ENCODE peak calls at places on chromosome 3, in eight cellular contexts. X is T-helper 2 cell; A is amygdala; L is stimulated activated naive CD8-positive, alpha-beta T cell treated with anti-CD3 and anti-CD28 coated beads, Interleukin-15, amount 100 ng/mL, for 72 hours; V is activated CD4-positive, alpha-beta T cell treated with anti-CD3 and anti-CD28 coated beads, Interleukin-2, amount 50 U/mL, for 4 hours; R is astrocyte of the spinal cord; J is non-pigmented ciliary epithelial cell; E is iris pigment epithelial cell. T is an unnamed sample.

GRCh38 chr3:101072299-101072698 is 79.1 kb upstream of the ABI3BP start:
- DNase-seq in V (no peak), R (peak; percentile 27), A (no peak), L (no peak), X (no peak), J (no peak), E (peak; percentile 59), T (no peak)

GRCh38 chr3:176951144-176951543 is 246.1 kb downstream of the TBL1XR1 start:
- DNase-seq in R (no peak), J (no peak), E (no peak), V (no peak), L (no peak), X (no peak), A (no peak), T (no peak)

GRCh38 chr3:128263946-128264345 is 110.7 kb downstream of the EEFSEC start:
- DNase-seq in E (no peak), J (no peak), R (no peak), A (no peak), X (no peak), V (no peak), L (no peak), T (no peak)

GRCh38 chr3:107525101-107525953 is 2.6 kb downstream of the BBX start:
- DNase-seq in A (no peak), X (peak; percentile 18), J (no peak), V (peak; percentile 13), R (peak; percentile 33), L (peak; percentile 22), E (peak; percentile 28), T (no peak)

GRCh38 chr3:59885907-59886400 is 836.1 kb upstream of the CFAP20DC start:
- DNase-seq in X (peak; percentile 26), E (no peak), R (no peak), V (no peak), A (no peak), J (no peak), L (no peak), T (no peak)

GRCh38 chr3:16512435-16513140 is 911 bp downstream of the RFTN1 start:
- DNase-seq in X (peak; percentile 69), R (peak; percentile 20), V (peak; percentile 38), J (no peak), E (peak; percentile 49), L (peak; percentile 79), A (no peak), T (no peak)

GRCh38 chr3:142896201-142896755 is 7.4 kb upstream of the PCOLCE2 start:
- DNase-seq in L (no peak), X (no peak), R (peak; percentile 80), J (peak; percentile 50), A (no peak), V (no peak), E (peak; percentile 76), T (peak; percentile 9)

GRCh38 chr3:27861047-27862036 is 139.2 kb upstream of the EOMES start:
- DNase-seq in V (no peak), L (no peak), R (no peak), X (peak; percentile 99), E (no peak), J (no peak), A (no peak), T (no peak)

GRCh38 chr3:17632401-17633100 is 109.9 kb downstream of the TBC1D5 start:
- DNase-seq in V (no peak), L (no peak), E (peak; percentile 91), J (peak; percentile 65), A (no peak), R (peak; percentile 77), X (peak; percentile 57), T (no peak)

GRCh38 chr3:158260392-158260791 is 150.5 kb downstream of the RSRC1 start:
- DNase-seq in J (no peak), L (no peak), V (no peak), R (no peak), A (no peak), E (no peak), X (no peak), T (no peak)

GRCh38 chr3:22959593-22959992 is 243.5 kb upstream of the UBE2E2 start:
- DNase-seq in E (no peak), L (no peak), X (no peak), A (no peak), R (no peak), J (no peak), V (no peak), T (no peak)

GRCh38 chr3:55446860-55447259 is 40.2 kb downstream of the WNT5A start:
- DNase-seq in X (no peak), L (no peak), J (no peak), E (no peak), R (no peak), V (no peak), A (no peak), T (no peak)

GRCh38 chr3:35592589-35593295 is 46.6 kb upstream of the ARPP21 start:
- DNase-seq in V (no peak), X (no peak), E (no peak), J (no peak), R (no peak), L (no peak), A (no peak), T (no peak)

GRCh38 chr3:2837893-2838292 is 272.3 kb downstream of the IL5RA start:
- DNase-seq in L (no peak), J (no peak), E (no peak), R (no peak), V (no peak), X (no peak), A (no peak), T (no peak)

GRCh38 chr3:139970526-139970925 is 35.5 kb downstream of the CLSTN2 start:
- DNase-seq in J (no peak), E (no peak), R (no peak), L (no peak), V (no peak), X (no peak), A (no peak), T (no peak)

GRCh38 chr3:152444029-152444641 is 175.4 kb downstream of the MBNL1 start:
- DNase-seq in L (no peak), J (peak; percentile 31), V (no peak), X (peak; percentile 33), E (peak; percentile 72), R (peak; percentile 79), A (no peak), T (peak; percentile 21)

GRCh38 chr3:18062289-18063025 is 320.0 kb upstream of the TBC1D5 start:
- DNase-seq in R (peak; percentile 68), L (no peak), J (no peak), X (no peak), E (no peak), V (no peak), A (no peak), T (no peak)

GRCh38 chr3:170585008-170585936 is 603 bp downstream of the SLC7A14 start:
- DNase-seq in E (no peak), J (no peak), A (no peak), L (no peak), R (no peak), V (no peak), X (no peak), T (no peak)

GRCh38 chr3:9598783-9599387 is 45.3 kb upstream of the LHFPL4 start:
- DNase-seq in A (no peak), E (no peak), J (no peak), L (no peak), X (no peak), V (no peak), R (no peak), T (no peak)

GRCh38 chr3:161291191-161291901 is 70.2 kb downstream of the NMD3 start:
- DNase-seq in E (no peak), X (no peak), L (no peak), A (no peak), J (no peak), V (no peak), R (no peak), T (no peak)

GRCh38 chr3:194488007-194488742 is 1.4 kb upstream of the ATP13A3 start:
- DNase-seq in J (no peak), L (no peak), R (no peak), E (no peak), A (no peak), V (no peak), X (peak; percentile 75), T (no peak)

GRCh38 chr3:169746924-169747323 is 17.9 kb downstream of the TERC start:
- DNase-seq in E (no peak), A (no peak), R (no peak), J (no peak), X (no peak), L (no peak), V (no peak), T (no peak)

GRCh38 chr3:194977341-194977740 is 291.7 kb downstream of the FAM43A start:
- DNase-seq in J (no peak), X (no peak), V (no peak), R (no peak), L (no peak), A (no peak), E (no peak), T (no peak)

GRCh38 chr3:117557469-117557868 is 847.9 kb downstream of the TUSC7 start:
- DNase-seq in X (no peak), L (no peak), J (no peak), A (no peak), R (no peak), E (no peak), V (no peak), T (no peak)

GRCh38 chr3:173983353-173983752 is 585.8 kb downstream of the NLGN1 start:
- DNase-seq in L (no peak), V (no peak), E (no peak), X (no peak), J (no peak), R (peak; percentile 10), A (no peak), T (no peak)

GRCh38 chr3:159922861-159923312 is 65.7 kb upstream of the IL12A start:
- DNase-seq in R (no peak), L (no peak), V (no peak), X (no peak), A (no peak), E (no peak), J (no peak), T (no peak)

GRCh38 chr3:123883111-123883510 is 1.0 kb downstream of the MYLK start:
- DNase-seq in E (no peak), L (no peak), X (no peak), R (no peak), V (no peak), A (no peak), J (no peak), T (no peak)

GRCh38 chr3:63064216-63064755 is 189.1 kb upstream of the CADPS start:
- DNase-seq in J (no peak), A (no peak), R (no peak), L (no peak), V (no peak), E (no peak), X (no peak), T (no peak)

GRCh38 chr3:57017481-57017880 is 43.0 kb upstream of the SPATA12 start:
- DNase-seq in L (no peak), J (no peak), A (peak; percentile 56), V (no peak), X (no peak), E (no peak), R (peak; percentile 31), T (no peak)

GRCh38 chr3:22981861-22982260 is 221.3 kb upstream of the UBE2E2 start:
- DNase-seq in R (no peak), A (no peak), J (no peak), X (no peak), L (no peak), V (no peak), E (no peak), T (no peak)

GRCh38 chr3:7684193-7684592 is 817.4 kb upstream of the LMCD1 start:
- DNase-seq in E (no peak), A (no peak), J (no peak), V (no peak), L (no peak), X (no peak), R (peak; percentile 16), T (no peak)

GRCh38 chr3:45915518-45916231 is 27.6 kb upstream of the CXCR6 start:
- DNase-seq in A (no peak), R (peak; percentile 78), V (peak; percentile 82), X (peak; percentile 79), E (peak; percentile 98), J (peak; percentile 83), L (peak; percentile 88), T (peak; percentile 68)

GRCh38 chr3:152356870-152357276 is 88.1 kb downstream of the MBNL1 start:
- DNase-seq in J (no peak), A (no peak), V (no peak), E (no peak), X (peak; percentile 95), L (peak; percentile 51), R (no peak), T (no peak)

GRCh38 chr3:69079269-69080159 is 651 bp downstream of the UBA3 start:
- DNase-seq in X (no peak), E (peak; percentile 9), A (no peak), V (no peak), R (no peak), J (no peak), L (no peak), T (no peak)